ENCODE peak calls at places on chromosomes 1 and 21, in ten cellular contexts. L is tibial artery, Q is fibroblast of lung, K is neural progenitor cell, F is K562, C is esophagus muscularis mucosa, H is mammary epithelial cell, T is uterus, Y is ascending aorta, E is left lung. N is an unnamed sample.

GRCh38 chr1:72540674-72541073 is 258.3 kb upstream of the NEGR1 start:
- DNase-seq in E (no peak), L (no peak), F (no peak), Q (no peak), H (no peak), C (no peak), T (no peak), K (no peak), Y (no peak), N (no peak)

GRCh38 chr1:233904979-233905415 is 521 bp downstream of the SLC35F3 start:
- DNase-seq in F (no peak), Y (no peak), Q (no peak), K (no peak), L (no peak), E (no peak), H (peak; percentile 59), C (no peak), T (peak; percentile 13), N (no peak)

GRCh38 chr1:115278241-115278640 is 59.8 kb downstream of the NGF start:
- DNase-seq in K (no peak), T (no peak), C (no peak), E (no peak), H (no peak), L (no peak), Y (no peak), Q (no peak), F (no peak), N (no peak)

GRCh38 chr1:207903053-207903452 is 7.9 kb downstream of the CD34 start:
- DNase-seq in C (no peak), L (no peak), E (no peak), Q (no peak), H (no peak), F (no peak), K (no peak), Y (no peak), T (no peak), N (no peak)

GRCh38 chr1:222064388-222065201 is 322.7 kb upstream of the DUSP10 start:
- DNase-seq in F (no peak), H (peak; percentile 84), K (no peak), Y (no peak), Q (peak; percentile 82), T (no peak), L (no peak), E (no peak), C (peak; percentile 57), N (peak; percentile 61)

GRCh38 chr1:59759156-59759925 is 55.4 kb upstream of the HOOK1 start:
- DNase-seq in L (peak; percentile 85), H (peak; percentile 73), K (peak; percentile 82), E (peak; percentile 83), C (peak; percentile 95), F (peak; percentile 75), Y (peak; percentile 18), T (peak; percentile 89), Q (peak; percentile 90), N (peak; percentile 77)

GRCh38 chr1:231337043-231337471 is 595 bp downstream of the EXOC8 start:
- DNase-seq in Y (no peak), E (peak; percentile 51), L (no peak), C (no peak), F (peak; percentile 59), H (peak; percentile 9), T (no peak), Q (no peak), K (no peak), N (no peak)

GRCh38 chr1:3176028-3176427 is 107.0 kb downstream of the PRDM16 start:
- DNase-seq in H (no peak), T (no peak), K (no peak), Q (no peak), E (no peak), F (no peak), L (no peak), Y (no peak), C (no peak), N (no peak)

GRCh38 chr1:3910769-3911520 is 10.9 kb upstream of the C1orf174 start:
- DNase-seq in F (peak; percentile 85), K (peak; percentile 95), Q (peak; percentile 40), Y (no peak), C (no peak), E (peak; percentile 70), L (no peak), H (peak; percentile 52), T (peak; percentile 52), N (no peak)

GRCh38 chr21:42471206-42471605 is 24.8 kb downstream of the RSPH1 start:
- DNase-seq in F (no peak), L (no peak), Q (no peak), T (no peak), H (no peak), E (no peak), C (no peak), Y (no peak), K (no peak), N (no peak)

GRCh38 chr21:17688912-17689874 is 76.5 kb upstream of the BTG3 start:
- DNase-seq in Q (no peak), T (peak; percentile 85), L (no peak), H (peak; percentile 96), K (no peak), F (peak; percentile 23), C (no peak), Y (no peak), E (peak; percentile 35), N (no peak)

GRCh38 chr1:22291926-22292788 is 149.3 kb upstream of the WNT4 start:
- DNase-seq in Q (no peak), E (no peak), Y (no peak), L (no peak), C (no peak), K (no peak), T (no peak), F (no peak), H (no peak), N (no peak)

GRCh38 chr1:22290157-22290556 is 147.3 kb upstream of the WNT4 start:
- DNase-seq in H (no peak), Y (no peak), L (no peak), Q (no peak), E (no peak), T (no peak), F (no peak), K (no peak), C (no peak), N (no peak)

GRCh38 chr1:22290611-22291010 is 147.7 kb upstream of the WNT4 start:
- DNase-seq in K (no peak), Q (no peak), E (no peak), L (no peak), H (no peak), T (no peak), C (no peak), Y (no peak), F (no peak), N (no peak)

GRCh38 chr1:22291494-22291893 is 148.6 kb upstream of the WNT4 start:
- DNase-seq in E (no peak), H (no peak), L (no peak), Y (no peak), Q (no peak), K (no peak), C (no peak), T (no peak), F (no peak), N (no peak)

DNA sequence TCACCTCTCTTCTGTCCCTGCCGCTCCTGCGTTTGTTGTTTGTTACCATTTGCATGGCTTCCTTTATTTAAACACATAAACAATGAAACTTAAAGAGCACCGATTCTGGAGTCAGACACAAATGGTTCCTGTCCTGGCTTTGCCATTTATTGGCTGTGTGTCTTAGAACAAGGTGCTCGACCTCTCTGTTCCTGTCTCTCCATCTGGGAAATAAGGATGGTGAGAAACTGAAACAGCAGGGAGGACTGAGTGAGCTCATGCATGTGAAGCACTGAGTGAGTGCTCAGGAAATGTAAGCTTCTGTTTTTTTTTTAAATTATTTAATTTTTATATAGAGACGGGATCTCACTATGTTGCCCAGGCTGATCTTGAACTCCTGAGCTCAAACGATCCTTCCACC is 148.2 kb upstream of the WNT4 start:
- DNase-seq in T (no peak), Y (no peak), E (no peak), K (no peak), H (no peak), L (no peak), Q (no peak), F (no peak), C (no peak), N (no peak)
- H3K27ac ChIP-seq in T (no peak overlapping the region), Y (no peak overlapping the region), E (no peak overlapping the region), K (no peak overlapping the region), H (no peak overlapping the region), L (no peak overlapping the region), Q (no peak overlapping the region), F (no peak overlapping the region), C (no peak overlapping the region), N (no peak overlapping the region)

GRCh38 chr1:247269075-247269580 is 13.3 kb downstream of the VN1R5 start:
- DNase-seq in K (no peak), F (no peak), T (no peak), E (no peak), Y (no peak), H (no peak), Q (no peak), C (no peak), L (no peak), N (no peak)
- H3K9me3 ChIP-seq in K (peaks cover 6% of the 10 kb centered on the region), F (peaks cover 3% of the 10 kb centered on the region), T (no peaks in the 10 kb centered on the region), E (peaks cover 42% of the 10 kb centered on the region), Y (no peaks in the 10 kb centered on the region), H (peaks cover 5% of the 10 kb centered on the region), Q (no peaks in the 10 kb centered on the region), C (peaks cover 17% of the 10 kb centered on the region), L (peaks cover 7% of the 10 kb centered on the region), N (peaks cover 4% of the 10 kb centered on the region)

GRCh38 chr1:180168786-180169640 is 14.3 kb downstream of the QSOX1 start:
- DNase-seq in E (no peak), Q (peak; percentile 48), L (no peak), F (peak; percentile 78), Y (no peak), H (no peak), T (no peak), K (peak; percentile 68), C (no peak), N (no peak)
- TF ChIP-seq CTCF in E (peak; percentile 52), Q (peak; percentile 39), L (no peak), F (peak; percentile 89), Y (no peak), H (peak; percentile 51), T (no peak), K (peak; percentile 66), C (peak; percentile 52), N (peak; percentile 54)

GRCh38 chr1:172394811-172395210 is 25.7 kb upstream of the C1orf105 start:
- DNase-seq in Y (no peak), T (no peak), F (no peak), Q (no peak), H (no peak), C (no peak), L (no peak), E (no peak), K (no peak), N (no peak)

GRCh38 chr1:172398193-172398592 is 22.3 kb upstream of the C1orf105 start:
- DNase-seq in Y (no peak), K (no peak), H (no peak), T (peak; percentile 29), L (peak; percentile 42), C (no peak), E (no peak), F (no peak), Q (peak; percentile 49), N (no peak)

GRCh38 chr1:172399369-172400072 is 21.0 kb upstream of the C1orf105 start:
- DNase-seq in Y (no peak), F (no peak), H (peak; percentile 84), C (no peak), K (peak; percentile 5), T (peak; percentile 73), L (peak; percentile 73), E (peak; percentile 47), Q (peak; percentile 87), N (peak; percentile 70)

GRCh38 chr1:172397633-172398032 is 22.9 kb upstream of the C1orf105 start:
- DNase-seq in F (no peak), Y (no peak), K (no peak), C (no peak), T (no peak), E (no peak), H (no peak), Q (no peak), L (no peak), N (no peak)

GRCh38 chr1:172397221-172397620 is 23.3 kb upstream of the C1orf105 start:
- DNase-seq in L (no peak), Y (no peak), F (no peak), H (peak; percentile 71), K (no peak), E (no peak), C (no peak), T (no peak), Q (peak; percentile 58), N (no peak)
- H3K27ac ChIP-seq in L (peak overlapping the region; percentile 77), Y (peak overlapping the region; percentile 87), F (no peak overlapping the region), H (no peak overlapping the region), K (no peak overlapping the region), E (no peak overlapping the region), C (peak overlapping the region; percentile 82), T (peak overlapping the region; percentile 34), Q (no peak overlapping the region), N (no peak overlapping the region)